ENCODE peak calls at places on chromosomes 3 and 15, in six cellular contexts. One of them, this sample, is unnamed.

GRCh38 chr3:17811633-17812032 is 69.2 kb upstream of the TBC1D5 start:
- DNase-seq in heart left ventricle: no peak
- DNase-seq in neural crest cell: no peak
- DNase-seq in mesothelial cell of epicardium: no peak
- DNase-seq in activated CD4-positive, alpha-beta T cell treated with anti-CD3 and anti-CD28 coated beads, Interleukin-2, amount 50 U/mL, for 1 hour: no peak
- DNase-seq in stomach: no peak
- DNase-seq in this sample: no peak

GRCh38 chr3:123694377-123695147 is 109.7 kb upstream of the HACD2 start:
- DNase-seq in mesothelial cell of epicardium: no peak
- DNase-seq in neural crest cell: no peak
- DNase-seq in stomach: no peak
- DNase-seq in activated CD4-positive, alpha-beta T cell treated with anti-CD3 and anti-CD28 coated beads, Interleukin-2, amount 50 U/mL, for 1 hour: no peak
- DNase-seq in heart left ventricle: no peak
- DNase-seq in this sample: no peak

GRCh38 chr3:42655331-42655888 is 1.9 kb downstream of the ZBTB47 start:
- DNase-seq in heart left ventricle: no peak
- DNase-seq in mesothelial cell of epicardium: peak; percentile 44
- DNase-seq in stomach: peak; percentile 42
- DNase-seq in activated CD4-positive, alpha-beta T cell treated with anti-CD3 and anti-CD28 coated beads, Interleukin-2, amount 50 U/mL, for 1 hour: no peak
- DNase-seq in neural crest cell: no peak
- DNase-seq in this sample: no peak

GRCh38 chr15:80489030-80489594 is 84.9 kb downstream of the ARNT2 start:
- DNase-seq in heart left ventricle: no peak
- DNase-seq in neural crest cell: no peak
- DNase-seq in mesothelial cell of epicardium: no peak
- DNase-seq in activated CD4-positive, alpha-beta T cell treated with anti-CD3 and anti-CD28 coated beads, Interleukin-2, amount 50 U/mL, for 1 hour: no peak
- DNase-seq in stomach: no peak
- DNase-seq in this sample: no peak

GRCh38 chr15:48582472-48583235 is 62.9 kb downstream of the FBN1 start:
- DNase-seq in mesothelial cell of epicardium: no peak
- DNase-seq in stomach: no peak
- DNase-seq in neural crest cell: no peak
- DNase-seq in heart left ventricle: no peak
- DNase-seq in activated CD4-positive, alpha-beta T cell treated with anti-CD3 and anti-CD28 coated beads, Interleukin-2, amount 50 U/mL, for 1 hour: no peak
- DNase-seq in this sample: no peak

GRCh38 chr3:52537726-52538421 is 1.5 kb downstream of the UQCC5 start:
- DNase-seq in heart left ventricle: no peak
- DNase-seq in stomach: no peak
- DNase-seq in neural crest cell: no peak
- DNase-seq in activated CD4-positive, alpha-beta T cell treated with anti-CD3 and anti-CD28 coated beads, Interleukin-2, amount 50 U/mL, for 1 hour: no peak
- DNase-seq in mesothelial cell of epicardium: no peak
- DNase-seq in this sample: peak; percentile 16

GRCh38 chr15:68275165-68275746 is 2.3 kb upstream of the FEM1B start:
- DNase-seq in heart left ventricle: no peak
- DNase-seq in mesothelial cell of epicardium: no peak
- DNase-seq in activated CD4-positive, alpha-beta T cell treated with anti-CD3 and anti-CD28 coated beads, Interleukin-2, amount 50 U/mL, for 1 hour: no peak
- DNase-seq in stomach: peak; percentile 63
- DNase-seq in neural crest cell: no peak
- DNase-seq in this sample: no peak

GRCh38 chr3:63964287-63965073 is 52.3 kb upstream of the SCAANT1 start:
- DNase-seq in mesothelial cell of epicardium: no peak
- DNase-seq in neural crest cell: no peak
- DNase-seq in activated CD4-positive, alpha-beta T cell treated with anti-CD3 and anti-CD28 coated beads, Interleukin-2, amount 50 U/mL, for 1 hour: no peak
- DNase-seq in heart left ventricle: no peak
- DNase-seq in stomach: no peak
- DNase-seq in this sample: peak; percentile 27

GRCh38 chr3:119637679-119638525 is 22.5 kb downstream of the POPDC2 start:
- DNase-seq in mesothelial cell of epicardium: no peak
- DNase-seq in heart left ventricle: no peak
- DNase-seq in stomach: no peak
- DNase-seq in activated CD4-positive, alpha-beta T cell treated with anti-CD3 and anti-CD28 coated beads, Interleukin-2, amount 50 U/mL, for 1 hour: no peak
- DNase-seq in neural crest cell: no peak
- DNase-seq in this sample: no peak

GRCh38 chr3:86837871-86838270 is 153.1 kb downstream of the VGLL3 start:
- DNase-seq in stomach: no peak
- DNase-seq in neural crest cell: no peak
- DNase-seq in mesothelial cell of epicardium: no peak
- DNase-seq in activated CD4-positive, alpha-beta T cell treated with anti-CD3 and anti-CD28 coated beads, Interleukin-2, amount 50 U/mL, for 1 hour: no peak
- DNase-seq in heart left ventricle: no peak
- DNase-seq in this sample: no peak

GRCh38 chr3:111733154-111733553 is 125.9 kb upstream of the PHLDB2 start:
- DNase-seq in neural crest cell: no peak
- DNase-seq in stomach: no peak
- DNase-seq in activated CD4-positive, alpha-beta T cell treated with anti-CD3 and anti-CD28 coated beads, Interleukin-2, amount 50 U/mL, for 1 hour: no peak
- DNase-seq in mesothelial cell of epicardium: no peak
- DNase-seq in heart left ventricle: no peak
- DNase-seq in this sample: no peak

GRCh38 chr3:119630562-119631329 is 29.6 kb downstream of the POPDC2 start:
- DNase-seq in activated CD4-positive, alpha-beta T cell treated with anti-CD3 and anti-CD28 coated beads, Interleukin-2, amount 50 U/mL, for 1 hour: no peak
- DNase-seq in stomach: no peak
- DNase-seq in mesothelial cell of epicardium: no peak
- DNase-seq in heart left ventricle: no peak
- DNase-seq in neural crest cell: no peak
- DNase-seq in this sample: no peak

GRCh38 chr3:11019116-11019515 is 26.6 kb downstream of the SLC6A1 start:
- DNase-seq in mesothelial cell of epicardium: no peak
- DNase-seq in stomach: no peak
- DNase-seq in heart left ventricle: no peak
- DNase-seq in activated CD4-positive, alpha-beta T cell treated with anti-CD3 and anti-CD28 coated beads, Interleukin-2, amount 50 U/mL, for 1 hour: no peak
- DNase-seq in neural crest cell: no peak
- DNase-seq in this sample: no peak

GRCh38 chr3:71185733-71186455 is 397.6 kb downstream of the FOXP1 start:
- DNase-seq in mesothelial cell of epicardium: no peak
- DNase-seq in neural crest cell: no peak
- DNase-seq in activated CD4-positive, alpha-beta T cell treated with anti-CD3 and anti-CD28 coated beads, Interleukin-2, amount 50 U/mL, for 1 hour: peak; percentile 20
- DNase-seq in heart left ventricle: no peak
- DNase-seq in stomach: no peak
- DNase-seq in this sample: no peak

GRCh38 chr15:37045859-37046318 is 54.5 kb downstream of the MEIS2 start:
- DNase-seq in activated CD4-positive, alpha-beta T cell treated with anti-CD3 and anti-CD28 coated beads, Interleukin-2, amount 50 U/mL, for 1 hour: no peak
- DNase-seq in mesothelial cell of epicardium: no peak
- DNase-seq in neural crest cell: no peak
- DNase-seq in stomach: no peak
- DNase-seq in heart left ventricle: no peak
- DNase-seq in this sample: no peak

GRCh38 chr3:155352900-155353490 is 59.5 kb upstream of the STRIT1 start:
- DNase-seq in mesothelial cell of epicardium: no peak
- DNase-seq in stomach: no peak
- DNase-seq in activated CD4-positive, alpha-beta T cell treated with anti-CD3 and anti-CD28 coated beads, Interleukin-2, amount 50 U/mL, for 1 hour: no peak
- DNase-seq in neural crest cell: no peak
- DNase-seq in heart left ventricle: no peak
- DNase-seq in this sample: no peak

GRCh38 chr15:37101634-37102314 is 1.4 kb upstream of the MEIS2 start:
- DNase-seq in activated CD4-positive, alpha-beta T cell treated with anti-CD3 and anti-CD28 coated beads, Interleukin-2, amount 50 U/mL, for 1 hour: no peak
- DNase-seq in mesothelial cell of epicardium: peak; percentile 83
- DNase-seq in neural crest cell: peak; percentile 73
- DNase-seq in heart left ventricle: peak; percentile 87
- DNase-seq in stomach: peak; percentile 74
- DNase-seq in this sample: no peak

GRCh38 chr3:181052256-181052655 is 62.7 kb upstream of the DNAJC19 start:
- DNase-seq in stomach: no peak
- DNase-seq in heart left ventricle: no peak
- DNase-seq in mesothelial cell of epicardium: no peak
- DNase-seq in activated CD4-positive, alpha-beta T cell treated with anti-CD3 and anti-CD28 coated beads, Interleukin-2, amount 50 U/mL, for 1 hour: no peak
- DNase-seq in neural crest cell: no peak
- DNase-seq in this sample: no peak

This sample was measured in activated CD4-positive, alpha-beta memory T cell treated with anti-CD3 and anti-CD28 coated beads, Interleukin-2, amount 10 ng/mL, durations not matched to agents 7 days and 5 days.